ENCODE peak calls at places on chromosomes 11 and 22, in five cellular contexts. Y is HFF-Myc; X is coronary artery; S is central memory CD4-positive, alpha-beta T cell; G is stimulated activated CD4-positive, alpha-beta T cell treated with anti-CD3 and anti-CD28 coated beads, Interleukin-12 subunit alpha, Interleukin-12 subunit beta, amount 100 ng/mL, for 24 hours. P is an unnamed sample.

GRCh38 chr11:7019500-7020182 is 505 bp downstream of the ZNF214 start:
- DNase-seq in Y (no peak), X (peak), S (no peak), G (no peak), P (no peak)

GRCh38 chr22:31241936-31242335 is 29.8 kb downstream of the LIMK2 start:
- DNase-seq in Y (no peak), X (no peak), S (no peak), G (no peak), P (no peak)

GRCh38 chr11:19076744-19077589 is 16.4 kb upstream of the MRGPRX2 start:
- DNase-seq in Y (no peak), X (no peak), S (peak), G (peak), P (peak)

GRCh38 chr11:75283391-75283931 is 42.9 kb downstream of the TPBGL start:
- DNase-seq in Y (no peak), X (no peak), S (no peak), G (no peak), P (no peak)

GRCh38 chr11:113494021-113494420 is 18.8 kb upstream of the DRD2 start:
- DNase-seq in Y (no peak), X (peak), S (no peak), G (no peak), P (no peak)

GRCh38 chr22:25235547-25236290 is 16.3 kb downstream of the CRYBB2 start:
- DNase-seq in Y (peak), X (peak), S (peak), G (peak), P (peak)

GRCh38 chr11:3011891-3012885 is 20.1 kb upstream of the NAP1L4 start:
- DNase-seq in Y (no peak), X (no peak), S (no peak), G (no peak), P (no peak)

GRCh38 chr22:46972901-46973831 is 210.7 kb downstream of the TBC1D22A start:
- DNase-seq in Y (no peak), X (peak), S (no peak), G (no peak), P (no peak)

GRCh38 chr11:108875134-108875533 is 210.3 kb downstream of the DDX10 start:
- DNase-seq in Y (no peak), X (no peak), S (no peak), G (no peak), P (no peak)

GRCh38 chr11:112785717-112786116 is 175.5 kb upstream of the NCAM1 start:
- DNase-seq in Y (no peak), X (no peak), S (no peak), G (no peak), P (no peak)

GRCh38 chr11:10895285-10895684 is 37.4 kb upstream of the ZBED5 start:
- DNase-seq in Y (no peak), X (no peak), S (no peak), G (no peak), P (no peak)

GRCh38 chr11:19435306-19435989 is 194.7 kb upstream of the E2F8 start:
- DNase-seq in Y (no peak), X (no peak), S (no peak), G (no peak), P (no peak)

GRCh38 chr11:128324531-128325141 is 262.7 kb downstream of the ETS1 start:
- DNase-seq in Y (no peak), X (no peak), S (peak), G (peak), P (peak)

GRCh38 chr11:117521974-117522373 is 194.3 kb downstream of the CEP164 start:
- DNase-seq in Y (no peak), X (no peak), S (no peak), G (no peak), P (no peak)

GRCh38 chr22:37062366-37062655 is 10.8 kb downstream of the KCTD17 start:
- DNase-seq in Y (no peak), X (no peak), S (no peak), G (no peak), P (no peak)

GRCh38 chr11:125166347-125166841 is 1.8 kb downstream of the PKNOX2 start:
- DNase-seq in Y (no peak), X (no peak), S (no peak), G (no peak), P (no peak)

GRCh38 chr11:126602349-126602940 is 247.0 kb downstream of the ST3GAL4 start:
- DNase-seq in Y (no peak), X (no peak), S (no peak), G (no peak), P (no peak)

GRCh38 chr11:17343907-17344306 is 7.7 kb upstream of the NCR3LG1 start:
- DNase-seq in Y (no peak), X (no peak), S (no peak), G (peak), P (no peak)

GRCh38 chr11:88529426-88529825 is 191.9 kb upstream of the CTSC start:
- DNase-seq in Y (no peak), X (no peak), S (no peak), G (no peak), P (no peak)

GRCh38 chr11:103903005-103903404 is 133.4 kb upstream of the DDI1 start:
- DNase-seq in Y (no peak), X (no peak), S (no peak), G (no peak), P (no peak)

GRCh38 chr22:48449466-48450187 is 1378.0 kb downstream of the BRD1 start:
- DNase-seq in Y (no peak), X (no peak), S (no peak), G (no peak), P (no peak)

GRCh38 chr11:81080476-81080875 is 1639.6 kb upstream of the TENM4 start:
- DNase-seq in Y (no peak), X (no peak), S (no peak), G (no peak), P (no peak)

GRCh38 chr22:40070701-40071100 is 75.9 kb downstream of the FAM83F start:
- DNase-seq in Y (no peak), X (no peak), S (no peak), G (no peak), P (no peak)

GRCh38 chr11:12008790-12009616 is 577 bp upstream of the DKK3 start:
- DNase-seq in Y (no peak), X (peak), S (no peak), G (no peak), P (no peak)

GRCh38 chr11:77102246-77103210 is at the start of gene OMP:
- DNase-seq in Y (no peak), X (no peak), S (no peak), G (no peak), P (no peak)

GRCh38 chr11:77179681-77180080 is 51.6 kb downstream of the MYO7A start:
- DNase-seq in Y (no peak), X (no peak), S (no peak), G (no peak), P (no peak)

GRCh38 chr11:123218451-123218850 is 23.4 kb upstream of the CLMP start:
- DNase-seq in Y (no peak), X (no peak), S (no peak), G (no peak), P (no peak)

GRCh38 chr11:14396289-14396688 is 37.3 kb upstream of the RRAS2 start:
- DNase-seq in Y (no peak), X (no peak), S (no peak), G (no peak), P (no peak)

GRCh38 chr11:77966338-77966737 is 28.1 kb downstream of the INTS4 start:
- DNase-seq in Y (no peak), X (no peak), S (no peak), G (no peak), P (no peak)

GRCh38 chr11:68933605-68934320 is 30.1 kb downstream of the IGHMBP2 start:
- DNase-seq in Y (no peak), X (no peak), S (no peak), G (no peak), P (no peak)

GRCh38 chr11:72693271-72693968 is 19.2 kb upstream of the PDE2A start:
- DNase-seq in Y (no peak), X (no peak), S (no peak), G (no peak), P (no peak)

GRCh38 chr11:76662656-76663460 is 7.7 kb downstream of the LRRC32 start:
- DNase-seq in Y (no peak), X (peak), S (no peak), G (no peak), P (no peak)

GRCh38 chr11:108960498-108960897 is 295.6 kb downstream of the DDX10 start:
- DNase-seq in Y (no peak), X (no peak), S (no peak), G (no peak), P (no peak)

GRCh38 chr11:78742430-78742829 is 167.8 kb upstream of the NARS2 start:
- DNase-seq in Y (no peak), X (no peak), S (no peak), G (no peak), P (no peak)